ENCODE peak calls at places on chromosome 21, in seven cellular contexts. A is astrocyte of the cerebellum; U is OCI-LY7; Y is CD4-positive, alpha-beta T cell; Q is type B pancreatic cell; P is nephron progenitor cell; O is mesothelial cell of epicardium. K is an unnamed sample.

GRCh38 chr21:31798842-31799691 is 67.1 kb upstream of the SCAF4 start:
- DNase-seq in O (no peak), P (no peak), U (no peak), A (no peak), Y (no peak), Q (no peak), K (no peak)

GRCh38 chr21:33540711-33541104 is 1.2 kb downstream of the GART start:
- DNase-seq in Q (no peak), P (no peak), Y (no peak), O (no peak), A (no peak), U (peak; percentile 7), K (no peak)

GRCh38 chr21:46286668-46286982 is 483 bp downstream of the YBEY start:
- DNase-seq in A (peak; percentile 44), Y (no peak), U (no peak), P (no peak), O (no peak), Q (no peak), K (no peak)

GRCh38 chr21:36282568-36283230 is 37.3 kb upstream of the MORC3 start:
- DNase-seq in A (no peak), Q (no peak), P (no peak), U (no peak), Y (no peak), O (no peak), K (no peak)

GRCh38 chr21:45546636-45547203 is 4.5 kb upstream of the SLC19A1 start:
- DNase-seq in Q (peak; percentile 27), U (no peak), O (peak; percentile 4), P (no peak), Y (no peak), A (no peak), K (no peak)

GRCh38 chr21:27513825-27514224 is 546.9 kb upstream of the ADAMTS5 start:
- DNase-seq in Y (no peak), O (no peak), A (no peak), U (no peak), Q (no peak), P (no peak), K (no peak)

GRCh38 chr21:21109736-21110135 is 111.5 kb downstream of the NCAM2 start:
- DNase-seq in P (no peak), Q (no peak), A (no peak), U (no peak), O (no peak), Y (no peak), K (no peak)

GRCh38 chr21:41684381-41685245 is 82.2 kb downstream of the RIPK4 start:
- DNase-seq in A (no peak), Q (no peak), O (no peak), U (no peak), P (no peak), Y (no peak), K (no peak)

GRCh38 chr21:38769253-38769780 is 36.4 kb upstream of the ETS2 start:
- DNase-seq in P (no peak), U (no peak), Y (no peak), Q (no peak), O (no peak), A (peak; percentile 45), K (no peak)

GRCh38 chr21:45588861-45589491 is 46.7 kb upstream of the SLC19A1 start:
- DNase-seq in Q (no peak), O (no peak), U (no peak), P (no peak), Y (no peak), A (no peak), K (no peak)

GRCh38 chr21:46424062-46424591 is 34.6 kb upstream of the DIP2A start:
- DNase-seq in O (no peak), P (no peak), A (no peak), Q (no peak), U (no peak), Y (peak; percentile 7), K (no peak)

GRCh38 chr21:16279658-16280581 is 550.1 kb downstream of the USP25 start:
- DNase-seq in Q (peak; percentile 69), U (no peak), P (peak; percentile 28), A (peak; percentile 78), O (no peak), Y (no peak), K (no peak)

GRCh38 chr21:39656209-39656608 is 43.5 kb downstream of the B3GALT5 start:
- DNase-seq in P (no peak), A (no peak), U (no peak), O (no peak), Q (no peak), Y (no peak), K (no peak)

GRCh38 chr21:40011371-40011770 is 144.1 kb downstream of the PCP4 start:
- DNase-seq in O (no peak), Y (no peak), U (no peak), A (no peak), Q (no peak), P (no peak), K (no peak)

GRCh38 chr21:45950740-45951515 is 30.6 kb upstream of the COL6A1 start:
- DNase-seq in Q (no peak), P (no peak), O (no peak), A (no peak), U (no peak), Y (no peak), K (peak; percentile 12)

GRCh38 chr21:45943630-45944540 is 37.7 kb upstream of the COL6A1 start:
- DNase-seq in Q (no peak), P (no peak), U (no peak), O (no peak), Y (no peak), A (no peak), K (no peak)

DNA sequence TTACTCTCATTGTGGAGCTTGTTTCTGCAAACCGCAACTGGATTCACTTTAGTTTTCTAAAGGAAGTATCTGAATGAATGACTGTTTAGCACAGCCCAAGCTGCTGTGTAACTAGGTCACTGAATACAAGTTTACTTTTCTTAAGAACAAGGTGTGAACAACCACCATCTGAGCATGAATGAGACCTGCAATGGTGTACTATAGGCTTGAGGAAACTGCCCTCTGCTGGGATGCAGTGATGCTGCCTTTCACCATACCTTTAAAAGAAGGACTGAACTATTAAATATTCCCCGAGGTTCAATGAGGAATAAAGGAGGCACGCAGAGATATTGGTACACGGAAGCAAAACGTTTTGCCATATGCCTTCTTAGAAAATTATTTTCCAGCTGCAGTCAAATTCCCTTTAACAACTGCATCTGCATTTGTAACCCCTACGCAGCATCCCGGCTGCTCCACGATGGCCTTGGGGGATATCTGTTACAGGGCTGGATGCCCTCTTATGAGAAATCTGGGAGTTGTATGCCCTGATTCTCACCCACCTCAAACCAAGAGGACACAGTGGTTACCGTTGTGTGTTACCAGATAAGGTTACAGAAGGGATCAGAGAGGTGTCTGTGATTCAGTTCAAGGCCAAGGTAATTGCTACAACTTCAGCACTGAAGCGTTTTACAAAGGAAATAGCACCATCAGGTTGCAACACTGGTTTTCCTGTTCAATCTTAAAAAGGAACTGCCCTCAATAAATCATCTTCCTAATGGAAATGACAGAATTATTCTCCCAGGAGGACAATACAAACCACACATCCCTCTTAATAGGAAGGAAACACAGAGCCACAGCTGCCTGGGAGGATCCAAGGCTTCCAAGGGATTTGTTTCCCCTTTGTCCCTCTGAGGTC is 470.5 kb downstream of the LTN1 start:
- DNase-seq in Q (no peak), P (no peak), U (peak; percentile 39), O (no peak), Y (no peak), A (peak; percentile 24), K (no peak)
- TF ChIP-seq CTCF in Q (peak; percentile 47), P (no peak), U (peak; percentile 66), O (no peak), Y (no peak), A (peak; percentile 52), K (no peak)

DNA sequence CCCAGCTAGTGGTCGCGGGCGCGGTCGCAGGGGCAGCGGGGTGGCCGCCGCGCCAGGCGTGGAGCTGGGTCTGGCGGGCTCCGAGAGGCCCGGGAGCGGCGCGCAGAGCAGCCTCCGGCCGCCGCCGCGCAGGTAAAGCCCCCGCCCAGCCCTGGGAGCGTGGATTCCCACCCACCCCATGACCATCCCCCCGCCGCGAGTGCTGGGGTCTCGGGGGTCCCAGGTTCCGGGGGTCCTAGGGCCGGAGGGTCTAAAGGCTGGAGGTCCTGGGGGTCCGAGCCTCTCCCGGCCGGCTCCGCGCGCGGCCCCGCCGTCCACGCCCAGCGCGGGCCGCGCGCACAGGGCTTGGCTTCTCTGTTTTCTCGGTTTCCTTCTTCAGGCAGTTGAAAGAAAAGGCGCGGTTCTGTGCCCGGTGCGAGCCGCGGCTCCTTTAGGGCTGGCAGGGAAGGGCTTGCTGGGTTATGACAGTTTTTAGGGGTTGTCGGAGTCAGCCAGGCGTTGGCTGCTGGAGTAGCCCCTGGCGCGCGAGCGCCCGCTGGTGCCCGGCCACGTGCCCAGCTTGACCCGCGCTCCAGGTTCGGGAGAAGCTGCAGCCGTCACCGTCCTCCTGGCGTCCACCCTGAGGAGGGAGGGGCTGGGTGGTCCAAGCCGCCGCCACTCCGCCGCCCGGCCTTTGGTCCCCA is 355 bp downstream of the LRRC3 start:
- DNase-seq in O (no peak), P (peak; percentile 52), Y (peak; percentile 15), U (no peak), A (no peak), Q (peak; percentile 72), K (no peak)
- TF ChIP-seq CTCF in O (no peak), P (no peak), Y (no peak), U (no peak), A (no peak), Q (peak; percentile 5), K (peak; percentile 14)

GRCh38 chr21:43864313-43864805 is 664 bp upstream of the AGPAT3 start:
- DNase-seq in A (no peak), Y (no peak), O (no peak), P (peak; percentile 64), Q (no peak), U (no peak), K (no peak)

GRCh38 chr21:43866659-43867331 is 1.8 kb downstream of the AGPAT3 start:
- DNase-seq in A (no peak), Q (no peak), U (no peak), Y (peak; percentile 30), P (no peak), O (no peak), K (no peak)

GRCh38 chr21:43866233-43866632 is 1.2 kb downstream of the AGPAT3 start:
- DNase-seq in P (no peak), Y (no peak), U (peak; percentile 47), O (no peak), A (peak; percentile 35), Q (no peak), K (no peak)

GRCh38 chr21:43865471-43866181 is 603 bp downstream of the AGPAT3 start:
- DNase-seq in U (no peak), A (no peak), Q (no peak), O (no peak), Y (peak; percentile 39), P (peak; percentile 39), K (no peak)

DNA sequence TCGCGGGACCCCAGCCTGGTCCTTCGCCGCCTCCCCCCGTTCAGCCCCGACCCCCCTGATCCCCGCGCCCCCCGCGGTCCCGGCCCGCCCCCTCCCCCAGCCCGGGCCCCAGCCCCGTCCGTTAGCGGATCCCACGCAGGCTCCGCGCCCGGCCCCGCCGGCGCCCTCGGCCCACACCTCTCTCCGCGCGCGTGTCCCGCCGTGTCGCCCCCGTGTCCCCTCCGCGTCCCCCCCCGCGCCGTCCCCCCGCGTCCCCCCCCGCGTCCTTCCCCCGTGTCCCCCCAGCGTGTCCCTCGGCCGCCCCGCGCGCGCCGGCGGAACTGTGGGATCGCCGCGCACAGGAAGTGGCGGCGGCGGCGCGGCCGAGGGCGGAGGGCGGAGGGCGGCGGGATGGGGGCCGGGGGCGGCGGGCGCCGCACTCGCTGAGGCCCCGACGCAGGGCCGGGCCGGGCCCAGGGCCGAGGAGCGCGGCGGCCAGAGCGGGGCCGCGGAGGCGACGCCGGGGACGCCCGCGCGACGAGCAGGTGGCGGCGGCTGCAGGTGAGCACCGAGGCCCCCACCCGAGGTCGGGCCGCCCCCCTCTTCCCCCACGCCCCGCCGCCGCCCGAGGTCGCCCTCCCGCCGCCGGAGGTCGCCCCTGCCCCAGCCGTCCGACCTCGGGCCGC is at the start of gene AGPAT3:
- DNase-seq in U (peak; percentile 41), P (peak; percentile 56), O (no peak), A (no peak), Q (no peak), Y (peak; percentile 36), K (no peak)
- TF ChIP-seq CTCF in U (no peak), P (no peak), O (no peak), A (no peak), Q (no peak), Y (no peak), K (no peak)

GRCh38 chr21:43317959-43318358 is 109.0 kb downstream of the SIK1 start:
- DNase-seq in Y (no peak), P (no peak), Q (no peak), O (no peak), U (peak; percentile 30), A (no peak), K (no peak)
- TF ChIP-seq CTCF in Y (no peak), P (no peak), Q (no peak), O (no peak), U (peak; percentile 61), A (no peak), K (no peak)